ENCODE peak calls at places on chromosomes 13 and 19, in six cellular contexts. One of them, this sample, is unnamed.

GRCh38 chr13:46053162-46054012 is 841 bp upstream of the ZC3H13 start:
- DNase-seq in H1: no peak
- DNase-seq in H9: no peak
- DNase-seq in neuronal stem cell: no peak
- DNase-seq in IMR-90: no peak
- DNase-seq in mesenchymal stem cell: no peak
- DNase-seq in this sample: no peak

GRCh38 chr19:38125238-38125637 is 98.8 kb downstream of the DPF1 start:
- DNase-seq in H1: no peak
- DNase-seq in H9: no peak
- DNase-seq in neuronal stem cell: no peak
- DNase-seq in IMR-90: no peak
- DNase-seq in mesenchymal stem cell: no peak
- DNase-seq in this sample: no peak

GRCh38 chr19:45863840-45864628 is at the start of gene FOXA3:
- DNase-seq in H1: peak
- DNase-seq in H9: peak
- DNase-seq in neuronal stem cell: no peak
- DNase-seq in IMR-90: peak
- DNase-seq in mesenchymal stem cell: peak
- DNase-seq in this sample: peak

GRCh38 chr19:5632241-5632612 is 9.3 kb downstream of the SAFB start:
- DNase-seq in H1: no peak
- DNase-seq in H9: no peak
- DNase-seq in neuronal stem cell: no peak
- DNase-seq in IMR-90: no peak
- DNase-seq in mesenchymal stem cell: no peak
- DNase-seq in this sample: no peak

GRCh38 chr13:73259061-73259908 is 200.5 kb downstream of the KLF5 start:
- DNase-seq in H1: no peak
- DNase-seq in H9: no peak
- DNase-seq in neuronal stem cell: no peak
- DNase-seq in IMR-90: peak
- DNase-seq in mesenchymal stem cell: peak
- DNase-seq in this sample: peak

GRCh38 chr19:45030825-45031224 is 8.0 kb upstream of the CLASRP start:
- DNase-seq in H1: no peak
- DNase-seq in H9: no peak
- DNase-seq in neuronal stem cell: no peak
- DNase-seq in IMR-90: no peak
- DNase-seq in mesenchymal stem cell: no peak
- DNase-seq in this sample: no peak

GRCh38 chr19:36605839-36606478 is 846 bp downstream of the ZNF382 start:
- DNase-seq in H1: no peak
- DNase-seq in H9: no peak
- DNase-seq in neuronal stem cell: peak
- DNase-seq in IMR-90: no peak
- DNase-seq in mesenchymal stem cell: no peak
- DNase-seq in this sample: no peak

GRCh38 chr19:33521480-33522370 is at the start of gene PEPD:
- DNase-seq in H1: peak
- DNase-seq in H9: peak
- DNase-seq in neuronal stem cell: peak
- DNase-seq in IMR-90: peak
- DNase-seq in mesenchymal stem cell: peak
- DNase-seq in this sample: peak

GRCh38 chr19:50460161-50460765 is 16.0 kb upstream of the EMC10 start:
- DNase-seq in H1: no peak
- DNase-seq in H9: no peak
- DNase-seq in neuronal stem cell: no peak
- DNase-seq in IMR-90: peak
- DNase-seq in mesenchymal stem cell: no peak
- DNase-seq in this sample: no peak

GRCh38 chr13:43269037-43269476 is 245.7 kb downstream of the DNAJC15 start:
- DNase-seq in H1: no peak
- DNase-seq in H9: no peak
- DNase-seq in neuronal stem cell: no peak
- DNase-seq in IMR-90: peak
- DNase-seq in mesenchymal stem cell: peak
- DNase-seq in this sample: no peak

GRCh38 chr19:54189020-54189667 is at the start of gene MBOAT7:
- DNase-seq in H1: no peak
- DNase-seq in H9: no peak
- DNase-seq in neuronal stem cell: no peak
- DNase-seq in IMR-90: no peak
- DNase-seq in mesenchymal stem cell: no peak
- DNase-seq in this sample: no peak

GRCh38 chr13:104461049-104461448 is 1394.8 kb upstream of the SLC10A2 start:
- DNase-seq in H1: no peak
- DNase-seq in H9: no peak
- DNase-seq in neuronal stem cell: peak
- DNase-seq in IMR-90: no peak
- DNase-seq in mesenchymal stem cell: no peak
- DNase-seq in this sample: no peak

GRCh38 chr19:33220115-33220514 is 5.5 kb downstream of the SLC7A10 start:
- DNase-seq in H1: no peak
- DNase-seq in H9: no peak
- DNase-seq in neuronal stem cell: no peak
- DNase-seq in IMR-90: no peak
- DNase-seq in mesenchymal stem cell: no peak
- DNase-seq in this sample: no peak

GRCh38 chr13:106373989-106374572 is 161.4 kb downstream of the EFNB2 start:
- DNase-seq in H1: no peak
- DNase-seq in H9: no peak
- DNase-seq in neuronal stem cell: no peak
- DNase-seq in IMR-90: peak
- DNase-seq in mesenchymal stem cell: peak
- DNase-seq in this sample: no peak

GRCh38 chr13:75489502-75490263 is 7.7 kb upstream of the TBC1D4 start:
- DNase-seq in H1: no peak
- DNase-seq in H9: no peak
- DNase-seq in neuronal stem cell: no peak
- DNase-seq in IMR-90: peak
- DNase-seq in mesenchymal stem cell: peak
- DNase-seq in this sample: no peak

DNA sequence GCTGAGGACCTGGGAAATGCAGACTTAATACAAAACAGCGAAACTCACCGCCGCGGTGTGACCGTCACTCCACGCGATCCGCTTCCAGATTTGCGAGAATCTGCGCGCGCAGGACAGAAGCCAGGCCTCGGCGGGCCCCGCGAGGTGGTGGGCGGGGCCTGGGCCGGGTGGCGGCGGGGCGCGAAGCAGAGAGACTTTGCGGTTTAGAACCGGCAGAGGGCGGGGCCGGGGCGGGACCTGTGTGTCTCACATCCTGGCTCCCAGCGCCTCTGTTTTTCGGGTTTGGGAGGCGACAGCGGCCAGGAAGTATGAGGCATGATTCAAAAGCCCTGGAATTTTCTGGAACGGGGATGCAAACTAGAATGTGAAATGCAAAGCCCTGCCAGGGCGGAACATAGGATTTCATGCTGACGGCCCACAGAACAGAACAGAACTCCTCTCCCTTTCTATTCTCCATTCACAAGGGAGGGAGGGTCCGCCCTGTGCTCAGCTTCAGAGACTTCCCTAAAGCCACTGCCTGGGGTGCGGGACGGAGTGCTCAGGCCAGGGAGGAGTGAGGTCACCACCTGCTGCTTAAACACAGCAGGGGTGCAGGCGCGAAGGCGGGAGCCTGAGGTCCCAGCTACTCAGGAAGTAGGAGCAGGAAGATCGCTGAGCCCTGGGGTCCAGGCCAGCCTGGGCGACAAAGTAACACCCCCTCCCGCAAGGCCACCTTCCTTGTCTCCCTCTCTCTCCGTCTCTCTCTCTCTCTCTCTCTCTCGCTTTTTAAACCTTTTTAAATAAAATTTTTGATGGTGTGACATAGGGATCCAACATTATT is 44.2 kb downstream of the ZNF611 start:
- DNase-seq in H1: peak
- DNase-seq in H9: peak
- DNase-seq in neuronal stem cell: peak
- DNase-seq in IMR-90: peak
- DNase-seq in mesenchymal stem cell: peak
- DNase-seq in this sample: peak
- H4K8ac ChIP-seq in H1: no peak
- H4K8ac ChIP-seq in H9: no peak
- H4K8ac ChIP-seq in neuronal stem cell: no peak
- H4K8ac ChIP-seq in IMR-90: peak
- H4K8ac ChIP-seq in mesenchymal stem cell: peak
- H4K8ac ChIP-seq in this sample: peak

DNA sequence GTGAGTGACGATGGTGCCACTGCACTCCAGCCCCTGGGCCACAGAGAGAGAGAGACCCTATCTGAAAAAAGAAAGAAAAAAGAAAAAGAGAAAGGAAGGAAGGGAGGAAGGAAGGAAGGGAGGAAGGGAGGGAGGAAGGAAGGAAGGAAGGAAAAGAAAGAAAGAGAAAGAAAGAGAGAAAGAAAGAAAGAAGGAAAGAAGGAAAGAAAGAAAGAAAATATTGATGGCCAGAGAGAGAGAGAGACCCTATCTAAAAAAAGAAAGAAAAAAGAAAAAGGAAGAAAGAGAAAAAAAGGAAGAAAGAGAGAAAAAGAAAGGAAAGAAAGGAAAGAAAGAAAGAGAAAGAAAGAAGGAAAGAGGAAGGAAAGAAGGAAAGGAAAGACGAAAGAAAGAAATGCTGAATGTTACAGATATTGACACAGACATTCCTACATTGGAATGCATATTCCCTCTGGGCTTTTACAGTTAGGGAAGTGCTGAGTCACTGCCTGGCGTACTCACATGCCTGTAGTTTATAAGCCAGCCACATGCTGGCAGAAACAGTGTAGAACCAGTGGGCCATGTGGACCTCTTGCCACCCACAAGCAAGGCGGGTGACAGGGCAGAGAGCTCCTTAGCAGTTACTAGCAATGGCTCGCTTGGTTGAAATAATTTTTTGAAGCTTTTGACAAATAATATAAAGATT is 34.6 kb upstream of the SLC46A3 start:
- DNase-seq in H1: no peak
- DNase-seq in H9: peak
- DNase-seq in neuronal stem cell: no peak
- DNase-seq in IMR-90: peak
- DNase-seq in mesenchymal stem cell: peak
- DNase-seq in this sample: peak
- H3K9ac ChIP-seq in H1: no peak
- H3K9ac ChIP-seq in H9: no peak
- H3K9ac ChIP-seq in neuronal stem cell: no peak
- H3K9ac ChIP-seq in IMR-90: no peak
- H3K9ac ChIP-seq in mesenchymal stem cell: peak
- H3K9ac ChIP-seq in this sample: no peak

GRCh38 chr19:28497887-28498286 is 715.1 kb downstream of the UQCRFS1 start:
- DNase-seq in H1: no peak
- DNase-seq in H9: no peak
- DNase-seq in neuronal stem cell: no peak
- DNase-seq in IMR-90: no peak
- DNase-seq in mesenchymal stem cell: no peak
- DNase-seq in this sample: no peak
- H2BK15ac ChIP-seq in H1: no peak
- H2BK15ac ChIP-seq in H9: no peak
- H2BK15ac ChIP-seq in neuronal stem cell: no peak
- H2BK15ac ChIP-seq in IMR-90: no peak
- H2BK15ac ChIP-seq in mesenchymal stem cell: no peak
- H2BK15ac ChIP-seq in this sample: no peak

DNA sequence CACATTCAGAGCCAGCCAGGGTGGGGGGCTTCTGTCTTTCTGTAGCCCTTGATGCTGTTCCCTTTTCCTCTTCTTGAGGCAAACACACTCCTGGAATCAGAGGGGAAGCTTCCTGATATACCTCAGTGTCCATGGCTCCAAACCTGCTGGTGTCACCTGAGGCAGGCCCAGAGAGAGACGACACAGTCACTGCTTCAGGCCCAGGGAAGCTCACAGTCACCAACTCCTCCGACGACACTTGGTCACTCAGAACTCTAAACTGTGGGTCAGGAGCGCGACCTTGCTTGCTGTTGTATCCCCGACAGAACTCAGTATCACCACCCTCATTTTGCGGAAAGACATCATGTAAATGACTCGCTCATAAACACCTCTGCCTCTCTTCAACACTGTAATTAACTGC is 1.1 kb downstream of the ATP13A1 start:
- DNase-seq in H1: no peak
- DNase-seq in H9: no peak
- DNase-seq in neuronal stem cell: no peak
- DNase-seq in IMR-90: no peak
- DNase-seq in mesenchymal stem cell: no peak
- DNase-seq in this sample: no peak
- H4K8ac ChIP-seq in H1: no peak
- H4K8ac ChIP-seq in H9: no peak
- H4K8ac ChIP-seq in neuronal stem cell: no peak
- H4K8ac ChIP-seq in IMR-90: no peak
- H4K8ac ChIP-seq in mesenchymal stem cell: no peak
- H4K8ac ChIP-seq in this sample: no peak

DNA sequence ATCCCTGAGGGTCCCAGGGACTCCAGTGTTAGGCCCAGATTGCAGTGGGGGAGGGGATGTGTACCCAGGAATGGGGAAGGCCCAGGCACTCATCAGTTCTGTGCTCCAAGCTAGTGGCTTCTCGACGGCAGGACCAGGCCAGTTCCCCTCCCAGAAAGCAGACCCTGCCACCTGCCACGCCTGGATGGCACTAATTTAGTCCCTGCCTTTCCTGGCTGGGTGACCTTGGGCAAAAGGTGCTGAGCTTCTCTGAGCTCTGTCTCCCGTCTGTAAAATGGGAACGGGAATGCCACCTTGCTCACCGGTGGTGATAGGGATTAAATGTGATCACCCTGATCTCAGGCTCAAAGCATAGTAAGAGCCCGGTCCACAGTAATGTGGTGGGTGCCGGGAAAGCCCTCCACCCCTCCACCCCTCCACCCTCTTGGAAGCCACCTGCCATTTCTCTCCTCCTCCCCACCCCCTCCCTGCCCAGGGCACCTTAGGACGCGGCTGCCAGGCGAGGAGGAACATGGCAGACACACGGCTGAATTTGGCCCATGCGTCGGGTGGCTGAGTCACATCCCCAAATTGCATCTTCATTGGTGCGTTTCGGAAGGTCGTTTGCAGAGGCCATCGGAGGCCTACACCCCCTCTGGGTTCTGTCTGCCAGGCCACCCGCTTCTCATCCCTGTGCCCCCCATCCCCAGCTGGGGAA is 2.3 kb downstream of the KCNN1 start:
- DNase-seq in H1: no peak
- DNase-seq in H9: no peak
- DNase-seq in neuronal stem cell: no peak
- DNase-seq in IMR-90: no peak
- DNase-seq in mesenchymal stem cell: no peak
- DNase-seq in this sample: no peak
- H3K9ac ChIP-seq in H1: no peak
- H3K9ac ChIP-seq in H9: no peak
- H3K9ac ChIP-seq in neuronal stem cell: no peak
- H3K9ac ChIP-seq in IMR-90: no peak
- H3K9ac ChIP-seq in mesenchymal stem cell: no peak
- H3K9ac ChIP-seq in this sample: no peak

This sample was measured in mesendoderm.